ENCODE peak calls at places on chromosomes 6 and 20, in five cellular contexts. O, J, T, V and K are unnamed samples.

GRCh38 chr6:88612631-88613030 is 350.8 kb downstream of the RNGTT start:
- DNase-seq in T (no peak), O (no peak), V (no peak), J (no peak), K (no peak)

GRCh38 chr6:30682181-30683117 is 4.0 kb downstream of the PPP1R18 start:
- DNase-seq in V (peak; percentile 70), O (peak; percentile 55), T (peak; percentile 50), J (peak; percentile 76), K (peak; percentile 95)

GRCh38 chr6:130362128-130362527 is 3.7 kb upstream of the TMEM200A start:
- DNase-seq in J (no peak), O (no peak), V (no peak), T (peak; percentile 25), K (no peak)

GRCh38 chr20:57688864-57689263 is 21.0 kb downstream of the PMEPA1 start:
- DNase-seq in J (no peak), V (no peak), O (no peak), T (no peak), K (no peak)

GRCh38 chr20:57801046-57801445 is 91.2 kb upstream of the PMEPA1 start:
- DNase-seq in J (no peak), V (no peak), T (no peak), O (no peak), K (no peak)

GRCh38 chr20:44069203-44069931 is 117.6 kb downstream of the JPH2 start:
- DNase-seq in O (no peak), J (no peak), V (peak; percentile 57), T (no peak), K (no peak)

GRCh38 chr6:169487579-169488205 is 214.1 kb downstream of the WDR27 start:
- DNase-seq in J (no peak), V (no peak), T (no peak), O (no peak), K (peak; percentile 13)

GRCh38 chr20:57188576-57189079 is 77.8 kb downstream of the BMP7 start:
- DNase-seq in J (no peak), O (no peak), V (no peak), T (no peak), K (no peak)

GRCh38 chr6:81786159-81786558 is 33.7 kb upstream of the TENT5A start:
- DNase-seq in O (no peak), T (no peak), V (no peak), J (no peak), K (no peak)

GRCh38 chr6:1311400-1312192 is at the start of gene FOXQ1:
- DNase-seq in T (peak; percentile 95), J (no peak), V (no peak), O (peak; percentile 66), K (peak; percentile 40)

GRCh38 chr6:144534123-144534676 is 249.1 kb downstream of the UTRN start:
- DNase-seq in T (no peak), O (no peak), J (no peak), V (no peak), K (peak; percentile 12)

GRCh38 chr20:38649275-38649891 is 47.8 kb downstream of the ARHGAP40 start:
- DNase-seq in T (peak; percentile 59), J (peak; percentile 41), O (peak; percentile 46), V (no peak), K (no peak)

GRCh38 chr6:88141641-88142298 is 24.4 kb downstream of the CNR1 start:
- DNase-seq in V (peak; percentile 84), J (no peak), O (no peak), T (no peak), K (no peak)

GRCh38 chr6:169890049-169890448 is 138.6 kb downstream of the ERMARD start:
- DNase-seq in V (no peak), T (no peak), J (no peak), O (no peak), K (no peak)

GRCh38 chr20:64111841-64112641 is 4.7 kb upstream of the NPBWR2 start:
- DNase-seq in V (no peak), J (no peak), T (no peak), O (no peak), K (no peak)

GRCh38 chr20:36173451-36173933 is 19.0 kb downstream of the EPB41L1 start:
- DNase-seq in V (no peak), J (peak; percentile 43), T (no peak), O (no peak), K (peak; percentile 13)

GRCh38 chr6:127463056-127463455 is 3.9 kb upstream of the KIAA0408 start:
- DNase-seq in J (no peak), T (no peak), O (no peak), V (no peak), K (peak; percentile 20)

GRCh38 chr6:47117314-47117713 is 75.2 kb upstream of the ADGRF1 start:
- DNase-seq in J (no peak), O (no peak), T (peak; percentile 85), V (no peak), K (no peak)

GRCh38 chr20:41686961-41687360 is 68.8 kb upstream of the CHD6 start:
- DNase-seq in O (no peak), V (no peak), T (no peak), J (no peak), K (no peak)

GRCh38 chr6:108839068-108839467 is 9.2 kb upstream of the ARMC2 start:
- DNase-seq in J (no peak), V (no peak), T (no peak), O (no peak), K (no peak)

GRCh38 chr20:51028616-51029263 is 5.8 kb upstream of the KCNG1 start:
- DNase-seq in J (no peak), O (no peak), V (no peak), T (no peak), K (no peak)

GRCh38 chr6:162942860-162943259 is 215.1 kb downstream of the PACRG start:
- DNase-seq in J (no peak), V (no peak), O (no peak), T (no peak), K (peak; percentile 61)

GRCh38 chr6:37490466-37491015 is 9.2 kb downstream of the CCDC167 start:
- DNase-seq in J (no peak), T (no peak), V (no peak), O (no peak), K (no peak)

GRCh38 chr6:42845327-42845694 is 34.1 kb upstream of the RPL7L1 start:
- DNase-seq in T (peak; percentile 94), V (no peak), O (no peak), J (no peak), K (no peak)

GRCh38 chr6:160435935-160436334 is 87.8 kb downstream of the SLC22A3 start:
- DNase-seq in J (no peak), V (no peak), T (no peak), O (no peak), K (no peak)
- TF ChIP-seq RFX5 in J (no peak), V (no peak), T (no peak), O (no peak), K (no peak)

GRCh38 chr6:158818580-158819212 is 472 bp downstream of the EZR start:
- DNase-seq in T (peak; percentile 54), J (peak; percentile 72), O (peak; percentile 63), V (no peak), K (peak; percentile 65)

GRCh38 chr6:158817298-158818007 is 1.7 kb downstream of the EZR start:
- DNase-seq in T (peak; percentile 49), V (no peak), O (peak; percentile 46), J (peak; percentile 75), K (peak; percentile 48)

GRCh38 chr6:158819213-158819976 is at the start of gene EZR:
- DNase-seq in O (peak; percentile 86), V (no peak), J (peak; percentile 98), T (peak; percentile 59), K (peak; percentile 57)

GRCh38 chr6:158818008-158818579 is 1.1 kb downstream of the EZR start:
- DNase-seq in J (peak; percentile 91), O (peak; percentile 76), V (no peak), T (peak; percentile 55), K (peak; percentile 70)

GRCh38 chr6:158819977-158820632 is 937 bp upstream of the EZR start:
- DNase-seq in O (no peak), T (no peak), J (no peak), V (no peak), K (no peak)
- TF ChIP-seq POLR2A in O (no peak), T (no peak), J (no peak), V (no peak), K (no peak)

GRCh38 chr6:157610451-157610999 is 212.5 kb upstream of the SNX9 start:
- DNase-seq in V (no peak), O (no peak), T (no peak), J (no peak), K (no peak)
- TF ChIP-seq SMC3 in V (no peak), O (no peak), T (no peak), J (no peak), K (no peak)

GRCh38 chr6:41283597-41283996 is 2.9 kb downstream of the TREM1 start:
- DNase-seq in J (no peak), O (no peak), T (no peak), V (no peak), K (no peak)
- TF ChIP-seq RFX5 in J (no peak), O (no peak), T (no peak), V (no peak), K (no peak)

GRCh38 chr6:154202334-154202733 is 154.3 kb downstream of the IPCEF1 start:
- DNase-seq in O (no peak), V (no peak), T (no peak), J (no peak), K (no peak)

GRCh38 chr6:154210678-154211077 is 145.9 kb downstream of the IPCEF1 start:
- DNase-seq in J (no peak), V (no peak), O (no peak), T (no peak), K (no peak)

GRCh38 chr6:154201708-154202107 is 154.9 kb downstream of the IPCEF1 start:
- DNase-seq in J (no peak), O (no peak), T (no peak), V (no peak), K (no peak)

DNA sequence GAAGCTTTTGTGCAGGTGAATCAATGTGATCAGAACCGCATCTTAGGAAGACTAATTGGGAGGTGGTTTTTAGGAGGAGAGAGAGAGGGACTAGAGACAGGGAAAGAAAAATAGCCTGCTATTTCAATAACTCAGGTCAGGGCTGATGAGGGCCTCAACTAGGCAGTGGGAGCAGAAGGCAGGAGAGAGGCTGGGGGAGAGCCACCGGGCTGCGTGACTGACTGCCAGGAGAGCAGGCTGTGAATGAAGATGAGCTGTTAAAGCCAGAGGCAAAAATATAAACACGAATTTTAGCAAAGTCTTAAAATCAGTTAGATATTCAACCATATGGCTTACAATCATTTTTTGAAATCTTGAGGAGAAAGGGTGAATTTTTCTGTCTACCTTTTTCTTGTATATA is 149.6 kb downstream of the IPCEF1 start:
- DNase-seq in T (no peak), V (no peak), J (no peak), O (no peak), K (no peak)
- TF ChIP-seq POLR2A in T (no peak), V (no peak), J (no peak), O (no peak), K (no peak)

GRCh38 chr20:32461836-32462600 is 103.9 kb downstream of the ASXL1 start:
- DNase-seq in T (no peak), V (no peak), J (no peak), O (no peak), K (no peak)

GRCh38 chr20:32464401-32465091 is 106.4 kb downstream of the ASXL1 start:
- DNase-seq in V (no peak), T (no peak), J (no peak), O (no peak), K (no peak)

GRCh38 chr20:32465092-32465900 is 107.2 kb downstream of the ASXL1 start:
- DNase-seq in V (no peak), O (peak; percentile 88), T (peak; percentile 98), J (no peak), K (peak; percentile 92)

GRCh38 chr20:32462900-32463641 is 104.9 kb downstream of the ASXL1 start:
- DNase-seq in J (no peak), T (no peak), V (no peak), O (no peak), K (no peak)

GRCh38 chr20:32463642-32464400 is 105.7 kb downstream of the ASXL1 start:
- DNase-seq in J (no peak), V (no peak), T (no peak), O (no peak), K (no peak)
- TF ChIP-seq SMC3 in J (no peak), V (no peak), T (no peak), O (no peak), K (no peak)